ENCODE peak calls at places on chromosome 16, in nine cellular contexts. V is IMR-90, O is stomach, C is cardiac muscle cell, S is endothelial cell of umbilical vein, W is mucosa of descending colon, G is A549, M is cardiac fibroblast, K is tibial artery. X is an unnamed sample.

GRCh38 chr16:85536073-85536410 is 77.1 kb upstream of the GSE1 start:
- DNase-seq in W (peak), G (no peak), S (peak), K (no peak), C (peak), V (no peak), M (peak), O (peak), X (no peak)

GRCh38 chr16:25493136-25493811 is 198.5 kb upstream of the HS3ST4 start:
- DNase-seq in K (no peak), W (no peak), O (no peak), M (no peak), G (no peak), V (no peak), C (no peak), S (no peak), X (no peak)

GRCh38 chr16:27701381-27701780 is 151.4 kb downstream of the KATNIP start:
- DNase-seq in W (no peak), G (no peak), O (no peak), V (no peak), C (no peak), M (no peak), K (peak), S (no peak), X (no peak)

GRCh38 chr16:48963901-48964615 is 317.6 kb downstream of the CBLN1 start:
- DNase-seq in K (no peak), G (no peak), M (peak), V (peak), S (no peak), W (no peak), O (no peak), C (no peak), X (peak)

GRCh38 chr16:11674818-11675560 is 6.7 kb downstream of the SNN start:
- DNase-seq in W (no peak), K (no peak), C (peak), M (peak), V (peak), S (peak), G (no peak), O (no peak), X (no peak)

GRCh38 chr16:8716592-8716991 is 42.2 kb downstream of the ABAT start:
- DNase-seq in K (no peak), C (no peak), O (no peak), S (no peak), W (no peak), V (peak), G (no peak), M (no peak), X (no peak)

GRCh38 chr16:86496262-86496928 is 13.9 kb upstream of the FOXF1 start:
- DNase-seq in V (no peak), W (no peak), C (no peak), O (no peak), G (no peak), S (no peak), K (no peak), M (no peak), X (no peak)

GRCh38 chr16:86272744-86273143 is 237.6 kb upstream of the FOXF1 start:
- DNase-seq in M (no peak), W (no peak), S (no peak), K (no peak), V (no peak), G (no peak), C (no peak), O (no peak), X (no peak)

GRCh38 chr16:65731840-65732239 is 610.0 kb upstream of the CDH11 start:
- DNase-seq in V (peak), G (no peak), C (no peak), K (no peak), M (no peak), O (no peak), W (no peak), S (no peak), X (no peak)

GRCh38 chr16:62041401-62041800 is 5.2 kb upstream of the CDH8 start:
- DNase-seq in S (no peak), W (no peak), M (peak), V (no peak), G (peak), O (no peak), K (no peak), C (peak), X (peak)

GRCh38 chr16:16915771-16916170 is 536.8 kb downstream of the NPIPA7 start:
- DNase-seq in K (no peak), W (no peak), G (no peak), S (no peak), V (no peak), O (no peak), M (no peak), C (no peak), X (no peak)

GRCh38 chr16:54431041-54431996 is 144.7 kb upstream of the IRX3 start:
- DNase-seq in V (no peak), O (no peak), M (peak), G (no peak), K (no peak), S (no peak), W (no peak), C (peak), X (peak)

GRCh38 chr16:49463529-49463928 is 89.9 kb downstream of the C16orf78 start:
- DNase-seq in S (no peak), V (no peak), M (no peak), G (no peak), O (peak), C (no peak), W (peak), K (no peak), X (no peak)

DNA sequence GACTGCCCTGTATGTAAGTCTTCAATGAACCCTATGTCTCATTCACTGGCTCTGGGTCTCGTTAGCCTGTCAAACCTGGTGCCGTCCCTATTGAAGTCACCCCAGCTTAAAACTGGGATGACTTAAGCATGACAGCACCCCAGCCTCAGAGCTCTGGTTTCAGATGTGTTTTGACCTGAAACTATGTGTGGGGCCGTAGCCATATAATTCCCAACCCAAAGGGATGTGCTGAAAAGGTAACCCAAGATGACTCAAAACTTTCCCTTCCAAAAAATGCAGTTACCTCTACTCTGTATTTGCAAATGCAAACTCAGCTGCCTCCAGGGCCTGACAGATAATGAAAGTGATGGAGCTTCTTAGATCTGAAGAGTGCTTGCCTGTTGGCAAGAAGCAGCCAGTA is 478.3 kb upstream of the ERCC4 start:
- DNase-seq in S (no peak), C (no peak), O (no peak), G (no peak), M (no peak), W (no peak), K (no peak), V (no peak), X (no peak)
- TF ChIP-seq CTCF in S (no peak), C (no peak), O (no peak), G (no peak), M (no peak), W (no peak), K (no peak), V (no peak), X (no peak)

GRCh38 chr16:81695431-81695890 is 83.6 kb upstream of the PLCG2 start:
- DNase-seq in K (no peak), C (peak), V (peak), O (no peak), G (no peak), W (no peak), M (peak), S (peak), X (no peak)
- H3K4me3 ChIP-seq in K (no peak), C (no peak), V (no peak), O (no peak), G (no peak), W (no peak), M (no peak), S (no peak), X (no peak)

GRCh38 chr16:4624015-4624826 is at the start of gene MGRN1:
- DNase-seq in K (peak), S (peak), W (peak), C (peak), M (peak), G (peak), V (peak), O (peak), X (peak)
- TF ChIP-seq CTCF in K (peak), S (peak), W (peak), C (peak), M (peak), G (peak), V (peak), O (peak), X (peak)

DNA sequence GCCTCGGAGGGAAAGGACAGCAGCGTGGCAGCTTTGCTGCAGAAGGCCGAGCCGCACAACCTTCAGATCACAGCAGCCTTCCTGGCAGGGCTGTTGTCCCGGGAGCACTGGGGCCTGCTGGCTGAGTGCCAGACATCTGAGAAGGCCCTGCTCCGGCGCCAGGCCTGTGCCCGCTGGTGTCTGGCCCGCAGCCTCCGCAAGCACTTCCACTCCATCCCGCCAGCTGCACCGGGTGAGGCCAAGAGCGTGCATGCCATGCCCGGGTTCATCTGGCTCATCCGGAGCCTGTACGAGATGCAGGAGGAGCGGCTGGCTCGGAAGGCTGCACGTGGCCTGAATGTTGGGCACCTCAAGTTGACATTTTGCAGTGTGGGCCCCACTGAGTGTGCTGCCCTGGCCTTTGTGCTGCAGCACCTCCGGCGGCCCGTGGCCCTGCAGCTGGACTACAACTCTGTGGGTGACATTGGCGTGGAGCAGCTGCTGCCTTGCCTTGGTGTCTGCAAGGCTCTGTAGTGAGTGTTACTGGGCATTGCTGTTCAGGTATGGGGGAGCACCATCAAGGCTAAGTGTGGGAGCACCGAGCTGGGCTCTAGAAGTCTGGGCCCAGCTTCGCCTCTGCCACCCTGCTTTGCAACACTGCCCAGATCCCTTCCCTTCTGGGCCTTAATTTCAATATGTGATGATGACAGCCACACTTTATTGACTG is 18.6 kb downstream of the NOD2 start:
- DNase-seq in K (no peak), G (no peak), O (no peak), C (peak), M (no peak), S (no peak), W (no peak), V (no peak), X (no peak)
- H3K4me3 ChIP-seq in K (no peak), G (no peak), O (no peak), C (no peak), M (no peak), S (no peak), W (no peak), V (no peak), X (no peak)

DNA sequence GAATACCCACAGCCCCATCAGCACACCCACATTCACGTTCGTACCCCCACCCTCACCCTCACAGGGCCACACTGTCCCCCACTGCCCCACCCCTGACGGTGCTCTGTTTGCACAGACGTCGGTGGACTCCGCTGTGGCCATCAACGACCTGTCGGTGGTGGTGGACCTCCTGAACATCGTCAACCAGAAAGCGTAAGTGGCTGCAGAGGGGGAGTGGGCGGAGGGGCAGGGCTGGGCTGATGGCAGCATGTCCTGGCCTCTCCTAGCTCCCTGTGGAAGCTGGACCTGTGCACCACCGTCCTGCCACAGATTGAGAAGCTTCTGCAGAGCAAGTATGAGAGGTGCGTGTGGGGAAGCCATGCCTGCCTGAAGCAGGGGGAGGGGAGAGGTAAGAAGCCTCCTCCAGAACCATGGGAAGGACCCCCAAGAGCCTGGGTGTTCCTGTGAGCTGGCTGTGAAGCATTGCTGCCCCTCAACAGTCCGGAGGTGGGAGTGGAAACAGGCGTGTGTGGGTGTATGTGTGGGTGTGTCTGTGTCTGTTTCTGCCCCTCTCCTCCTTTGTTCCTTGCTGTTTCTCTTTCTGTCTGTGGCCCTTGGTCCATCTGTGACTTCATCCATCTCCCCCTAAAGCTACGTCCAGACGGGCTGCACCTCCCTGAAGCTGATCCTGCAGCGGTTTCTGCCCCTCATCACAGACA is 20.3 kb downstream of the KATNB1 start:
- DNase-seq in K (no peak), O (no peak), S (no peak), W (peak), G (no peak), M (no peak), V (no peak), C (no peak), X (no peak)
- TF ChIP-seq CTCF in K (no peak), O (no peak), S (no peak), W (no peak), G (no peak), M (no peak), V (no peak), C (no peak), X (no peak)

DNA sequence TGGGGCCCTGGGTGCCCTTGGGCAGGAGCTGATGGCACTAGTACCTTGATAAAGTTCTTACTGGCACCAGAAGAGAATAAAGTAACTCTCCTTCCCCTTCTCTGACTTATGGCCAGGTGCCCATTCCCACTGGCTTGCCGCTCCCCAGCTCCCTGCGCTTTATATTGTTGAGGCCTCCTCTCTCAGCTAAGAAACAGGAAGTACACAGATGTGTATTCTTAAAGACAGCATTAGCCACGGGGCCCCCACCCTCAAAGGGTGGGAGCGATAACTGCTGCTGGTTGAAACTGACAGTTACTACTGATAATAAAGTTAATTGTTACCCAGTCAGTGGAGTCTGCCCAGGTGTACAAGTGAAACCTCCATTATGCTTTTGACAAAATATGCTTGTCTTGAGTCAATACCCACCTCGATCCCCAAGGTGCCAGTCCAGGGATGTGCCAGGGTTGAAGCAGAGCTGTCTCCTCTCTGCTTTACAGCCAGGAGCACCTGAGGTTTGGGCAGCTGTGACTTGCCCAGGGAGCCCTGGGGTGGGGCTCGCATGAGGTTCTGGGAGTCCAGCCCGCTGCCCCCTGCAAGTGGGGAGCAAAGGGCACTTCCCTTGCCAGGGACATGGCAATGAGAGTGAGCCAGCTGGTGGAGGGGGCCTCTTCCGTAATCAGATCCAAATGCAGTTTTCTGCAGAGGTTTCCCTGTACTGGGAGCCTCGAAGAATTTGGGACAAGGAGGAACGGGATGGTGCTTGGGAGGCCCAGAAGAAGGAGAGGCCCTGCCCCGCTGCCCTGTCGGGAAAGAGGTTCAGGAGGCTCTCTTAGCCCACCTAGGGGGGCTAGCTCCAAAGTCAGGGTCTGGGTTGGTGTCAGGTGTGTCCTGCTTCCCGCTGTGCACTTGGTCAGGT is 5.4 kb upstream of the CLDN9 start:
- DNase-seq in O (no peak), K (no peak), V (no peak), M (no peak), W (peak), G (no peak), S (no peak), C (no peak), X (no peak)
- H3K4me3 ChIP-seq in O (peak), K (no peak), V (no peak), M (no peak), W (no peak), G (no peak), S (no peak), C (no peak), X (no peak)

GRCh38 chr16:83212301-83212841 is 585.6 kb downstream of the CDH13 start:
- DNase-seq in C (no peak), S (no peak), O (no peak), M (no peak), W (no peak), K (no peak), V (no peak), G (no peak), X (no peak)
- TF ChIP-seq CTCF in C (no peak), S (no peak), O (no peak), M (no peak), W (no peak), K (no peak), V (no peak), G (no peak), X (no peak)